ENCODE peak calls at places on chromosomes 11 and 22, in nine cellular contexts. J, B, F, P, S, Q, Y, Z and L are unnamed samples. For H3K4me1, the result is how much of the 10 kb centered on the place peaks cover.

GRCh38 chr11:3043315-3043871 is 13.8 kb downstream of the CARS1 start:
- DNase-seq in F (peak), B (no peak), J (peak), P (peak), Y (no peak), S (no peak), Z (peak), Q (peak), L (no peak)

GRCh38 chr22:24498826-24499225 is 3.7 kb downstream of the UPB1 start:
- DNase-seq in Z (no peak), Y (no peak), Q (no peak), B (no peak), S (no peak), P (no peak), J (no peak), F (no peak), L (no peak)

GRCh38 chr11:65653229-65654225 is 9.2 kb downstream of the RELA start:
- DNase-seq in J (no peak), Y (peak), S (no peak), B (no peak), F (peak), Z (peak), Q (peak), P (no peak), L (no peak)

GRCh38 chr22:22037740-22038139 is 55.2 kb upstream of the TOP3B start:
- DNase-seq in Z (no peak), P (no peak), S (no peak), J (no peak), B (no peak), F (no peak), Y (peak), Q (no peak), L (no peak)

GRCh38 chr11:66335531-66336233 is 552 bp downstream of the RIN1 start:
- DNase-seq in J (peak), Z (no peak), P (no peak), Y (no peak), Q (no peak), B (no peak), F (peak), S (peak), L (no peak)

GRCh38 chr11:77142091-77142975 is 14.3 kb downstream of the MYO7A start:
- DNase-seq in F (no peak), P (no peak), Y (no peak), Q (no peak), Z (no peak), B (no peak), S (no peak), J (no peak), L (no peak)

GRCh38 chr11:68042219-68043028 is 3.6 kb downstream of the TCIRG1 start:
- DNase-seq in S (no peak), P (no peak), Z (no peak), Y (no peak), J (peak), B (peak), Q (no peak), F (peak), L (no peak)

GRCh38 chr11:69545976-69546617 is 64.6 kb downstream of the LINC01488 start:
- DNase-seq in P (no peak), Z (no peak), J (peak), Q (no peak), Y (no peak), F (peak), S (no peak), B (no peak), L (peak)

GRCh38 chr11:110337570-110338193 is 41.3 kb upstream of the RDX start:
- DNase-seq in P (no peak), B (no peak), Q (no peak), Y (no peak), F (no peak), S (no peak), J (no peak), Z (no peak), L (no peak)

GRCh38 chr11:122746050-122746478 is 90.5 kb downstream of the UBASH3B start:
- DNase-seq in S (no peak), J (no peak), Z (peak), Y (no peak), P (no peak), Q (no peak), F (no peak), B (no peak), L (peak)

GRCh38 chr11:109739374-109739773 is 317.4 kb downstream of the C11orf87 start:
- DNase-seq in P (no peak), S (no peak), Q (no peak), Z (no peak), F (no peak), B (no peak), Y (no peak), J (no peak), L (no peak)

DNA sequence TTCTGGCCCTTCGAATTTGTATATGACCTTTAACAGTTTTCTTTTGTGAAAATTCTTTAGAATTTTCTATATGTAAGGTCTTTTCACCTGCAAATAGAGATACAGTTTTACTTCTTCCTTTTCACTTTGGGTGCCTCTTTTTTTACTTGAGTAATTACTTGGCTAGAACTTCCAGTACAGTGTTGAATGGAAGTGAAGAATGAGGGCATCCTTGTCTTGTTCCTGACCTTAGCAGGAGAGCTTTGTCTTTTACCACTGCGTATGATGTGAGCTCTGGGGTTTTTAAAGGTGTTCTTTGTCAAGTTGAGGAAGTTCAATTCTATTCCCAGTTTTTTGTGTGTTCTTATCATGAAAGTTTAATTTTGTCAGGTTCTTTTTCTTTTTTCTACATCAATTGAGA is 21.6 kb downstream of the ZFP91 start:
- DNase-seq in Y (no peak), Z (no peak), F (no peak), Q (no peak), B (no peak), J (no peak), S (no peak), P (no peak), L (no peak)
- H3K4me3 ChIP-seq in Y (no peak), Z (no peak), F (no peak), Q (no peak), B (no peak), J (no peak), S (no peak), P (no peak), L (no peak)

GRCh38 chr11:16148301-16148787 is 208.0 kb downstream of the SOX6 start:
- DNase-seq in P (peak), Q (no peak), Y (peak), Z (no peak), S (no peak), B (no peak), F (no peak), J (no peak), L (no peak)
- TF ChIP-seq EP300 in P (peak), Q (no peak), Y (no peak), Z (no peak), S (no peak), B (no peak), F (no peak), J (no peak), L (no peak)

GRCh38 chr22:28894793-28895192 is 11.4 kb downstream of the ZNRF3 start:
- DNase-seq in Q (no peak), P (no peak), S (no peak), Y (no peak), B (no peak), Z (no peak), J (no peak), F (peak), L (no peak)
- H3K4me1 ChIP-seq in Q (half or more), P (under half), S (under half), Y (half or more), B (under half), Z (under half), J (under half), F (under half), L (under half)

DNA sequence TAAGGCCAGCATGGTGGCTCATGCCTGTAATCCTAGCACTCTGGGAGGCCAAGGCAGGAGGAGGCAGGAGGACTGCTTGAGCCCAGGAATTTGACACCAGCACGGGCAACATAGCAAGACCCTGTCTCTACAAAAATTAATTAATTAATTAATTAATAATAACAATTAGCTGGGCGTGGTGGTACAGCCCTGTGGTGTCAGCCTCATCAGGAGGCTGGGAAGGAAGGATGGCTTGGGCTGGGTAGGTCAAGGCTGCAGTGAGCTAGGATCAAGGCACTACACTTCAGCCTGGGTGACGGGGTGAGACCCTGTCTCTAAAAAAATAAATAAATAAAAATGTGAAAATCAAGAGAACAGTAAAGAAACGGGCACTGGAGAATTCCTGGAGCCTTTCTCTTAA is 1.3 kb downstream of the ARFGAP3 start:
- DNase-seq in S (no peak), B (no peak), F (no peak), Y (no peak), J (no peak), Q (no peak), P (no peak), Z (no peak), L (no peak)
- H3K4me3 ChIP-seq in S (peak), B (peak), F (peak), Y (peak), J (peak), Q (peak), P (peak), Z (no peak), L (peak)

GRCh38 chr22:31857247-31857646 is 87.1 kb upstream of the YWHAH start:
- DNase-seq in Z (no peak), B (no peak), S (peak), F (no peak), J (no peak), Y (no peak), Q (no peak), P (no peak), L (no peak)

GRCh38 chr22:31866918-31867317 is 77.4 kb upstream of the YWHAH start:
- DNase-seq in Z (no peak), Y (no peak), Q (no peak), S (no peak), P (no peak), F (no peak), J (no peak), B (no peak), L (no peak)

GRCh38 chr22:31861226-31861840 is 83.0 kb upstream of the YWHAH start:
- DNase-seq in F (no peak), J (no peak), P (no peak), Y (no peak), Z (no peak), Q (no peak), B (no peak), S (no peak), L (no peak)
- TF ChIP-seq EP300 in F (no peak), J (no peak), P (no peak), Y (no peak), Z (no peak), Q (no peak), B (no peak), S (no peak), L (no peak)

GRCh38 chr11:19382131-19382611 is 141.4 kb upstream of the E2F8 start:
- DNase-seq in S (no peak), F (no peak), Z (no peak), Y (no peak), P (no peak), Q (no peak), B (no peak), J (no peak), L (no peak)
- H3K4me1 ChIP-seq in S (under half), F (under half), Z (under half), Y (under half), P (under half), Q (under half), B (under half), J (under half), L (under half)

GRCh38 chr11:9687736-9688494 is 24.0 kb downstream of the SWAP70 start:
- DNase-seq in P (no peak), J (no peak), Y (no peak), Q (peak), F (no peak), B (no peak), Z (no peak), S (no peak), L (no peak)
- H3K4me3 ChIP-seq in P (no peak), J (no peak), Y (no peak), Q (no peak), F (no peak), B (no peak), Z (no peak), S (no peak), L (no peak)

GRCh38 chr11:102111787-102112653 is 1.8 kb downstream of the YAP1 start:
- DNase-seq in Y (peak), P (peak), S (no peak), F (peak), Q (peak), B (peak), Z (peak), J (no peak), L (peak)

GRCh38 chr11:102109896-102110760 is at the start of gene YAP1:
- DNase-seq in P (peak), S (peak), Z (peak), Q (peak), F (peak), J (peak), B (peak), Y (peak), L (peak)

GRCh38 chr11:102110761-102111010 is 439 bp downstream of the YAP1 start:
- DNase-seq in J (peak), Q (no peak), P (no peak), B (no peak), S (no peak), Y (no peak), Z (no peak), F (no peak), L (no peak)

GRCh38 chr11:102112654-102112926 is 2.3 kb downstream of the YAP1 start:
- DNase-seq in P (no peak), Z (no peak), B (no peak), Y (no peak), Q (no peak), S (peak), F (no peak), J (no peak), L (no peak)

DNA sequence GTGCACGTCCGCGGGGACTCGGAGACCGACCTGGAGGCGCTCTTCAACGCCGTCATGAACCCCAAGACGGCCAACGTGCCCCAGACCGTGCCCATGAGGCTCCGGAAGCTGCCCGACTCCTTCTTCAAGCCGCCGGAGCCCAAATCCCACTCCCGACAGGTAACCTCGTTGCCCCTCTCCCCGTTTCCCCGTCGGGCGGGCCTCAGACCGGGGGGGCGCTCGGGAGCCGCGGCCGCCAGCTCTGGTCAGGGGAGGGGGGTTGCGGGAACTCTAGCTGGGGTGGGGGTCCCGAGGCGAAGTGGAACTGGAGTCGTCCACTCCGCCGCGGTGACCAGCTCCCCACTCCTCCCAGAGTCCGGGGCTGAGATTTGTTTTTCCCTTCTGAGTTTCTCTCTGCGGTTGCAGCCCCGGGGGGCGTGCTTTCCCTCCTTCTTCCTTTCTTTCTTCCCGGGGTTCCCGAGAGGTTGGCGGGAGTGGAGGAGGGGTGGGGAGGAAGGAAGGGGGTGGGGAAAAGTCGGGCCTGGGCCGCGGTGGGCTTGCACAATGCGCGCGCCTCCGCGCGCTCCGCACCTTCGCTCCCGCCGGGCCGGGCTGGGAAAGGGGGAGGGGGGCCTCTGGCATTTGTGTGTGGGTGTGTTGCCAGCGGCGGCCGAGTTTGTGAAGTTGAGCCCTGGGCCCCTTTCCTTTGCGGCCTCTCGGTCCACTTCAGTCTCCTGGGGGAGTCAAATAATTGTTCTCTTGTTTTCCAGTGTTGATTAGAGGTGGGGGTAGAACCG is 952 bp downstream of the YAP1 start:
- DNase-seq in B (peak), Z (peak), P (peak), Q (peak), Y (peak), S (peak), J (peak), F (peak), L (peak)
- TF ChIP-seq EP300 in B (no peak), Z (no peak), P (peak), Q (no peak), Y (no peak), S (peak), J (no peak), F (no peak), L (no peak)

DNA sequence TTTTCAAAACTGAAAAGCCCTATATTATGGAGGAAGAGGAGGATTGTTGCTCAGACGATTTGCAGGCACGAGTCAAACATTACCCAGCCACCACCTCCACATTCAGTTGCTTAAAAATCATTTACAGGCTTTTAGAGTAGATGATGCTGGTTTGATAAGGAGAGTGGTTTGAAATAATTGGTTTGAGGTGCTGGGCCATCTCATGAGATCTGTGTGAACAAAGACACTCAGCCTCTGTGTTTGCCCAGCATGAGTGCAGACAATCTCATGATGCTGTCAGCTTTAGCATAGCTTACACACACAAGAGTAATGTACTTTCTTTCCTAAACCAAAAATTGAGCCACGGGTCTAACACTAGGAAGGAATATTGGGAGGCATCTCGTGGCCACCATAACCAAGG is 4.3 kb downstream of the SLC43A3 start:
- DNase-seq in B (no peak), Q (no peak), Z (no peak), Y (no peak), P (no peak), F (no peak), S (no peak), J (no peak), L (no peak)
- H3K4me1 ChIP-seq in B (under half), Q (under half), Z (under half), Y (under half), P (half or more), F (under half), S (under half), J (under half), L (under half)